ENCODE peak calls at places on chromosomes 5 and 9, in nine cellular contexts. K, A, P, R, V, W, D, I and H are unnamed samples.

GRCh38 chr9:73807956-73808355 is 656.3 kb downstream of the ANXA1 start:
- DNase-seq in D (no peak), R (no peak), W (no peak), V (no peak), I (no peak), A (no peak), K (no peak), P (no peak), H (peak)

GRCh38 chr5:78293856-78294249 is 645 bp downstream of the AP3B1 start:
- DNase-seq in D (no peak), V (no peak), A (no peak), P (peak), K (peak), W (peak), R (no peak), I (peak), H (no peak)

GRCh38 chr5:81505672-81506071 is 111.7 kb upstream of the ACOT12 start:
- DNase-seq in P (peak), D (no peak), R (no peak), I (no peak), W (peak), K (no peak), V (no peak), A (no peak), H (no peak)

GRCh38 chr5:146652547-146652946 is 136.6 kb upstream of the GPR151 start:
- DNase-seq in I (no peak), A (no peak), P (no peak), K (no peak), W (no peak), D (no peak), V (no peak), R (no peak), H (no peak)

GRCh38 chr5:178463321-178464155 is 126.7 kb downstream of the COL23A1 start:
- DNase-seq in I (no peak), V (no peak), D (no peak), R (no peak), A (no peak), W (no peak), K (no peak), P (no peak), H (no peak)

GRCh38 chr5:124162782-124163532 is 583.5 kb downstream of the ZNF608 start:
- DNase-seq in R (peak), I (no peak), V (no peak), K (no peak), W (no peak), D (no peak), A (no peak), P (peak), H (peak)

GRCh38 chr5:43634621-43635020 is 31.6 kb downstream of the NNT start:
- DNase-seq in K (no peak), R (no peak), D (no peak), W (no peak), V (no peak), P (no peak), I (no peak), A (no peak), H (no peak)

GRCh38 chr5:140339636-140340035 is 6.8 kb downstream of the HBEGF start:
- DNase-seq in D (no peak), A (no peak), P (no peak), R (no peak), I (no peak), K (no peak), V (no peak), W (no peak), H (no peak)

GRCh38 chr5:95934207-95934804 is 27.3 kb downstream of the ELL2 start:
- DNase-seq in V (no peak), R (no peak), D (no peak), I (no peak), K (no peak), W (no peak), P (no peak), A (no peak), H (no peak)

GRCh38 chr5:118891252-118891651 is 97.1 kb downstream of the DTWD2 start:
- DNase-seq in K (no peak), V (no peak), D (no peak), R (no peak), P (no peak), W (no peak), I (no peak), A (no peak), H (no peak)

GRCh38 chr9:88816141-88816540 is 175.1 kb upstream of the S1PR3 start:
- DNase-seq in P (no peak), W (no peak), K (no peak), I (no peak), R (peak), D (no peak), V (no peak), A (no peak), H (no peak)

GRCh38 chr9:19161257-19162025 is 34.1 kb upstream of the PLIN2 start:
- DNase-seq in W (peak), I (peak), K (peak), P (peak), D (no peak), A (peak), R (peak), V (no peak), H (peak)

GRCh38 chr5:179858241-179858585 is 404 bp downstream of the MRNIP start:
- DNase-seq in R (no peak), P (no peak), V (peak), W (peak), A (no peak), D (peak), K (no peak), I (peak), H (no peak)

GRCh38 chr5:66436721-66437120 is 159.5 kb upstream of the MAST4 start:
- DNase-seq in D (no peak), I (peak), K (no peak), V (no peak), A (no peak), P (no peak), W (no peak), R (no peak), H (no peak)

GRCh38 chr9:136081113-136081825 is 13.8 kb downstream of the NACC2 start:
- DNase-seq in R (no peak), A (no peak), P (no peak), V (peak), W (no peak), I (no peak), K (peak), D (peak), H (peak)

GRCh38 chr9:100066539-100066938 is 32.3 kb downstream of the ERP44 start:
- DNase-seq in K (peak), I (no peak), D (no peak), R (peak), W (peak), P (no peak), V (no peak), A (no peak), H (peak)

GRCh38 chr5:75460947-75461346 is 50.5 kb downstream of the CERT1 start:
- DNase-seq in R (no peak), A (no peak), I (no peak), P (no peak), W (no peak), V (no peak), K (no peak), D (no peak), H (no peak)

GRCh38 chr9:15873573-15874177 is 320.8 kb downstream of the CCDC171 start:
- DNase-seq in K (peak), A (no peak), V (no peak), W (peak), P (peak), I (peak), D (no peak), R (peak), H (peak)

GRCh38 chr5:87190687-87191086 is 77.0 kb upstream of the RASA1 start:
- DNase-seq in A (no peak), D (no peak), K (no peak), I (no peak), P (no peak), W (no peak), R (no peak), V (no peak), H (no peak)

GRCh38 chr5:104754311-104754995 is 1191.9 kb upstream of the NUDT12 start:
- DNase-seq in R (no peak), W (no peak), I (peak), P (no peak), V (no peak), D (no peak), K (no peak), A (no peak), H (no peak)

GRCh38 chr5:137220523-137220927 is 278.6 kb downstream of the SPOCK1 start:
- DNase-seq in K (peak), R (peak), I (peak), W (peak), V (no peak), P (peak), A (no peak), D (no peak), H (peak)

GRCh38 chr5:179887802-179888201 is 19.9 kb downstream of the TBC1D9B start:
- DNase-seq in P (no peak), V (no peak), K (no peak), A (no peak), W (no peak), R (no peak), I (no peak), D (no peak), H (no peak)

DNA sequence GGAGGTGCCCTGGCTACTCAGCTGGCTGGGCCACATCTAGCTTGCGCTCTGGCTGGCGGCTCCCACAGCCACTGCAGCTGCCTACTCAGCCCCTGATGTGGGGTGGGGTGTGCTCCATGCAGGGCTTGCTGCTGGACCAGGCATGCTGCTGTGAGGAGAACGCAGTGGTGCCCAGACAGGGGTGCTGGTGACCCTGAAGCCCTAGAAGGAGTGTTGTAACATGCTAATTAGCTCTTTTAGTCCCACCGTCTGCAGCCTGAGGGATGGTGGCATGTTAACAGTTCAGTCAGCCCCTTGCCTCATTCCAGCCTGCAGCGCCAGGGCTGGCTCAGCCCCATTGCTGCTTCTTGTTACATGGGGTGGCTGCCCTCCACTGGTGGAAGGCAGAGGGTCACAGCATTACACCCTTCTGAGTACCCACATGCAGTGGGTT is 642.3 kb downstream of the DMRTA1 start:
- DNase-seq in D (no peak), K (no peak), R (no peak), A (no peak), I (peak), P (peak), V (no peak), W (peak), H (no peak)
- TF ChIP-seq CTCF in D (no peak), K (no peak), R (peak), A (no peak), I (peak), P (peak), V (peak), W (peak), H (no peak)

GRCh38 chr5:160385496-160385895 is 14.4 kb downstream of the FAM200C start:
- DNase-seq in W (no peak), P (no peak), R (no peak), A (no peak), V (no peak), I (no peak), K (no peak), D (no peak), H (no peak)
- H3K4me3 ChIP-seq in W (no peak), P (no peak), R (no peak), A (no peak), V (no peak), I (no peak), K (no peak), D (no peak), H (no peak)

GRCh38 chr5:132293066-132293991 is 865 bp upstream of the SLC22A4 start:
- DNase-seq in R (peak), D (peak), W (peak), V (peak), P (peak), I (peak), K (peak), A (peak), H (peak)
- TF ChIP-seq CTCF in R (peak), D (peak), W (no peak), V (peak), P (peak), I (no peak), K (no peak), A (no peak), H (peak)

GRCh38 chr9:125204477-125204876 is 4.1 kb downstream of the RABEPK start:
- DNase-seq in A (no peak), R (no peak), I (no peak), D (no peak), P (no peak), V (no peak), K (no peak), W (no peak), H (no peak)
- H3K4me3 ChIP-seq in A (no peak), R (no peak), I (no peak), D (no peak), P (no peak), V (no peak), K (no peak), W (no peak), H (no peak)

GRCh38 chr5:16108418-16108817 is 71.2 kb downstream of the MARCHF11 start:
- DNase-seq in V (no peak), R (no peak), I (no peak), A (no peak), D (no peak), W (no peak), P (no peak), K (no peak), H (no peak)
- TF ChIP-seq CTCF in V (no peak), R (no peak), I (no peak), A (no peak), D (no peak), W (no peak), P (no peak), K (no peak), H (no peak)

GRCh38 chr5:73233053-73233460 is 60.1 kb downstream of the TMEM174 start:
- DNase-seq in I (no peak), R (no peak), A (no peak), K (no peak), V (no peak), D (no peak), W (no peak), P (no peak), H (no peak)
- H3K4me3 ChIP-seq in I (peak), R (peak), A (peak), K (no peak), V (peak), D (peak), W (no peak), P (no peak), H (no peak)